ENCODE peak calls at places on chromosomes 3 and 15, in four cellular contexts. One of them, this sample, is unnamed.

GRCh38 chr3:107241217-107241616 is 136.0 kb upstream of the CCDC54 start:
- DNase-seq in GM23248: peak
- DNase-seq in GM23338: peak
- DNase-seq in OCI-LY7: peak
- DNase-seq in this sample: peak

GRCh38 chr3:55507808-55508207 is 20.7 kb upstream of the WNT5A start:
- DNase-seq in GM23338: no peak
- DNase-seq in GM23248: no peak
- DNase-seq in OCI-LY7: no peak
- DNase-seq in this sample: no peak

GRCh38 chr3:23183114-23183513 is 20.0 kb upstream of the UBE2E2 start:
- DNase-seq in GM23338: no peak
- DNase-seq in OCI-LY7: no peak
- DNase-seq in GM23248: no peak
- DNase-seq in this sample: no peak

GRCh38 chr15:65901336-65901735 is 32.0 kb downstream of the RAB11A start:
- DNase-seq in GM23248: no peak
- DNase-seq in OCI-LY7: no peak
- DNase-seq in GM23338: no peak
- DNase-seq in this sample: no peak

GRCh38 chr15:99016680-99017321 is 9.2 kb upstream of the PGPEP1L start:
- DNase-seq in GM23248: peak
- DNase-seq in GM23338: peak
- DNase-seq in OCI-LY7: no peak
- DNase-seq in this sample: no peak

GRCh38 chr15:40320931-40321371 is 2.5 kb upstream of the INAFM2 start:
- DNase-seq in GM23248: peak
- DNase-seq in GM23338: peak
- DNase-seq in OCI-LY7: peak
- DNase-seq in this sample: peak

GRCh38 chr3:179688847-179689246 is 36.0 kb downstream of the USP13 start:
- DNase-seq in OCI-LY7: no peak
- DNase-seq in GM23338: no peak
- DNase-seq in GM23248: peak
- DNase-seq in this sample: no peak

GRCh38 chr3:150945226-150945625 is 27.3 kb downstream of the CLRN1 start:
- DNase-seq in OCI-LY7: no peak
- DNase-seq in GM23248: peak
- DNase-seq in GM23338: no peak
- DNase-seq in this sample: no peak

GRCh38 chr3:55487376-55488241 is 503 bp upstream of the WNT5A start:
- DNase-seq in OCI-LY7: peak
- DNase-seq in GM23338: peak
- DNase-seq in GM23248: peak
- DNase-seq in this sample: peak

GRCh38 chr3:122055215-122055614 is at the start of gene CD86:
- DNase-seq in GM23338: no peak
- DNase-seq in OCI-LY7: peak
- DNase-seq in GM23248: peak
- DNase-seq in this sample: no peak

GRCh38 chr3:66625464-66626216 is 124.8 kb upstream of the LRIG1 start:
- DNase-seq in GM23338: no peak
- DNase-seq in GM23248: no peak
- DNase-seq in OCI-LY7: no peak
- DNase-seq in this sample: no peak

GRCh38 chr15:33116218-33116617 is 78.3 kb downstream of the FMN1 start:
- DNase-seq in OCI-LY7: no peak
- DNase-seq in GM23338: no peak
- DNase-seq in GM23248: peak
- DNase-seq in this sample: no peak

GRCh38 chr3:69065318-69065964 is 13.3 kb upstream of the TMF1 start:
- DNase-seq in GM23248: no peak
- DNase-seq in GM23338: no peak
- DNase-seq in OCI-LY7: no peak
- DNase-seq in this sample: no peak

GRCh38 chr3:112654979-112655378 is 14.0 kb upstream of the CCDC80 start:
- DNase-seq in GM23248: peak
- DNase-seq in GM23338: peak
- DNase-seq in OCI-LY7: no peak
- DNase-seq in this sample: peak

GRCh38 chr15:57323806-57324589 is 52.3 kb upstream of the CGNL1 start:
- DNase-seq in GM23338: peak
- DNase-seq in OCI-LY7: peak
- DNase-seq in GM23248: no peak
- DNase-seq in this sample: peak

GRCh38 chr3:190644035-190644434 is 130.2 kb downstream of the IL1RAP start:
- DNase-seq in GM23248: no peak
- DNase-seq in OCI-LY7: no peak
- DNase-seq in GM23338: no peak
- DNase-seq in this sample: no peak

GRCh38 chr3:190646996-190647395 is 133.1 kb downstream of the IL1RAP start:
- DNase-seq in GM23248: no peak
- DNase-seq in OCI-LY7: no peak
- DNase-seq in GM23338: no peak
- DNase-seq in this sample: no peak

GRCh38 chr3:190641564-190641963 is 127.7 kb downstream of the IL1RAP start:
- DNase-seq in GM23248: no peak
- DNase-seq in OCI-LY7: no peak
- DNase-seq in GM23338: no peak
- DNase-seq in this sample: no peak

GRCh38 chr3:190644766-190645165 is 130.9 kb downstream of the IL1RAP start:
- DNase-seq in OCI-LY7: no peak
- DNase-seq in GM23338: no peak
- DNase-seq in GM23248: peak
- DNase-seq in this sample: no peak

DNA sequence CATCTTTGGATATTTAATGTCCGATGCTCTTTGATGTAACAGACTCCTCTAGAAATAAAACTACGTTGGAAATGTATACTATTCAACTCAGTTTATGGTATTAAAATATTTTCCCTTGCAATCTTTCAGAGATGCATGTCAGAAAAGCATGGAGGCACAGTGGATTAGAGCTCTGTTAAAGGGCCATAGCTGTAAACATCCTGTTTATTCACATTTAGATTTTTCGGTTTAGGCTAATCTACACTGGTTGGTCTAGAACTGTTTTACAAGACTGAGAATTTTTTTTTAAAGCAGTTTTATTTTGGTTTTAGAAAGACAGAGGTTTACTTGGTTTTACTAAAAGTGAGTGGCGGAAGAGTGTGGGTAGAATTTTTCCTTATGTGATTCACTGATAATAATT is 132.0 kb downstream of the IL1RAP start:
- DNase-seq in OCI-LY7: no peak
- DNase-seq in GM23338: peak
- DNase-seq in GM23248: no peak
- DNase-seq in this sample: no peak
- TF ChIP-seq EZH2phosphoT487 in OCI-LY7: no peak
- TF ChIP-seq EZH2phosphoT487 in GM23338: no peak
- TF ChIP-seq EZH2phosphoT487 in GM23248: no peak
- TF ChIP-seq EZH2phosphoT487 in this sample: no peak

DNA sequence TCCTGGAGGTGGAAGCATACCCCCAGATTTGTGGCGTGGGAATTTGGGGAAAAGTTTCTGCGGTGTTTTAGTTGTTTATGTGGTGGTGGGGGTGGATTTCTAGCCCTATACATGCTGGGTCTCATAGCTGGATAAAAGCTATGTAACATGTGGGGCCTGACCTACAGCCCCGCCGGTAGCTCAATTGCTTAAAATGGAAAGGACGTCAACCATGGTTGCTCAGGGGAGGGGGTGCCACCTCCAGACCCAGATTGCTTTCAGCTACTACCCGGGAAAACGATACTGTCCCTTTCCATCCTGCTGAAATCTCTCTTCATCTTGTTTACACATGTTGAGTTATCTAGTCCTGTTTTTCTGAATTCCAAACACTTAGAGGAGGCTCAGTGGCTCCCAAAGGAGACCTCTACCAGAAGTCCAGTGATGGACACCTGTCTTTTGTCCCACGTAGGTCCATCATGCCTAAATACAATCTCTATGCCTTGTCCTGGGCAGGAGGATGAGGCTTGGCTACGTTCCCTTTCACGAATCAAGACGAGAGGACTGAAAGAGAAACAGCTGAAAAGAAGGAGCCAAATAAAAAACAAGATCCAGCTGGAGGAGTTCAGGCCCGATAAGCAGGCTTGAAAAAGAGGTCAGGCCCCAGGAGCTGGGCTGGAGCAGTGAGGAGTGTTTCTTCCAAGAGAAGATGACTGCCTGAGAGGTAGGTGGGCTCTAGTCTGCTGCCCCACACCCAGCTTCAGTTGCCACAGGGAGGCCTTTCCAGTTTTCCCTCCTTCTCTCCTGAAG is 72.1 kb upstream of the TPRG1 start:
- DNase-seq in OCI-LY7: no peak
- DNase-seq in GM23338: no peak
- DNase-seq in GM23248: peak
- DNase-seq in this sample: no peak
- TF ChIP-seq EZH2phosphoT487 in OCI-LY7: no peak
- TF ChIP-seq EZH2phosphoT487 in GM23338: no peak
- TF ChIP-seq EZH2phosphoT487 in GM23248: no peak
- TF ChIP-seq EZH2phosphoT487 in this sample: no peak

DNA sequence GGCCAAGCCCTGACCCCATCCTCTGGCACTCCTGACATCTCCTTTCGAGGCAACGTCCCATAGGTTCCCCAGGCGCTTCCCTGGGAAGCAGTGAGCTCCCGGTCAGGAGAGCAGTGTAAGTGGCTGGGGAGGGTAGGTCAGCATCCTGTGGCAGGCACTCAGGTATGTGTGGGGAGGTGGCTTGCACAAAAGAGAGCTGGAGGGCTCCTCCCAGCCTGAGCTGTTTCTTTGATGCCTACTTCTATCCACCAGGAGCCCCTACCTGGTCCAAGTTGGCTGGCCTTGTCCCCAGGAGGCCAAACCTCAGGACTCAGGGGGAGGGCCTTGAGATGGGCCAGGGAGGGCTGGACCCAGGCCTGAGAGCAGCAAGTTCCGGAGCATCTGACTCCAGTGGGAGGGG is 31.7 kb upstream of the LINGO1 start:
- DNase-seq in GM23338: peak
- DNase-seq in OCI-LY7: no peak
- DNase-seq in GM23248: no peak
- DNase-seq in this sample: no peak
- TF ChIP-seq EZH2phosphoT487 in GM23338: no peak
- TF ChIP-seq EZH2phosphoT487 in OCI-LY7: no peak
- TF ChIP-seq EZH2phosphoT487 in GM23248: no peak
- TF ChIP-seq EZH2phosphoT487 in this sample: no peak

DNA sequence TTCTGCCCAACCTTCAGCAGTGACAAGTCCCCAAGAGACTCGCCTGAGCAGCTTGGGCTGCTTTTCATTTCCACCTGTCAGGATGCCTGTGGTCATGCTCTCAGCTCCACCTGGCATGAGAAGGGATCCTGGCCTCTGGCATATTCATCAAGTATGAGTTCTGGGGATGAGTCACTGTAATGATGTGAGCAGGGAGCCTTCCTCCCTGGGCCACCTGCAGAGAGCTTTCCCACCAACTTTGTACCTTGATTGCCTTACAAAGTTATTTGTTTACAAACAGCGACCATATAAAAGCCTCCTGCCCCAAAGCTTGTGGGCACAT is 3.5 kb downstream of the MYD88 start:
- DNase-seq in OCI-LY7: no peak
- DNase-seq in GM23338: no peak
- DNase-seq in GM23248: no peak
- DNase-seq in this sample: no peak
- TF ChIP-seq EZH2phosphoT487 in OCI-LY7: no peak
- TF ChIP-seq EZH2phosphoT487 in GM23338: no peak
- TF ChIP-seq EZH2phosphoT487 in GM23248: no peak
- TF ChIP-seq EZH2phosphoT487 in this sample: no peak

GRCh38 chr3:115513411-115513800 is 109.9 kb upstream of the GAP43 start:
- DNase-seq in GM23338: peak
- DNase-seq in GM23248: no peak
- DNase-seq in OCI-LY7: no peak
- DNase-seq in this sample: no peak

GRCh38 chr3:115523467-115523866 is 99.8 kb upstream of the GAP43 start:
- DNase-seq in GM23248: no peak
- DNase-seq in OCI-LY7: no peak
- DNase-seq in GM23338: peak
- DNase-seq in this sample: no peak

GRCh38 chr3:115512565-115513410 is 110.5 kb upstream of the GAP43 start:
- DNase-seq in OCI-LY7: no peak
- DNase-seq in GM23248: peak
- DNase-seq in GM23338: peak
- DNase-seq in this sample: no peak

GRCh38 chr3:115517457-115518050 is 105.8 kb upstream of the GAP43 start:
- DNase-seq in GM23338: no peak
- DNase-seq in GM23248: no peak
- DNase-seq in OCI-LY7: no peak
- DNase-seq in this sample: no peak

GRCh38 chr3:115518100-115518852 is 105.0 kb upstream of the GAP43 start:
- DNase-seq in OCI-LY7: no peak
- DNase-seq in GM23248: peak
- DNase-seq in GM23338: peak
- DNase-seq in this sample: no peak
- TF ChIP-seq EZH2phosphoT487 in OCI-LY7: no peak
- TF ChIP-seq EZH2phosphoT487 in GM23248: no peak
- TF ChIP-seq EZH2phosphoT487 in GM23338: no peak
- TF ChIP-seq EZH2phosphoT487 in this sample: no peak

DNA sequence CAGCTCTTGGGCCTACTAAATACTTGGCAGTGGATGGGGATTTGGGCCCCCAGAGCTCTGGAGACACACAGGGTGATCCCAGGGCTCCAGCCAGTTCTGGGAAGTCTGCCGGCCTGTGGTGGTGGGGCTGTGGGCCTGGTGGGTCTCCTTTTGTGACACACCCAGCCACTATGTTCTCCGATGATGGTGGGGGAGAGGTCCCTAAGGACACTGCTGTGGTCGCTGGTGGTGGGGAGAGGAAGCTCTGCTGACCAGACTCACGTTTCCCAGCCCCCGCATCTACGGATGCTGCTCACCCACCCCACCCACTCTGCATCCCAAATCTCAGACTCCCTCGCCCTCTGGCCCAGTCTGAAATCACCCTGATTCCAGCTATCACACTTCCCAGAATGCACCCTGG is 396 bp downstream of the PLA2G4D start:
- DNase-seq in GM23338: no peak
- DNase-seq in OCI-LY7: no peak
- DNase-seq in GM23248: no peak
- DNase-seq in this sample: no peak
- TF ChIP-seq EZH2phosphoT487 in GM23338: no peak
- TF ChIP-seq EZH2phosphoT487 in OCI-LY7: no peak
- TF ChIP-seq EZH2phosphoT487 in GM23248: no peak
- TF ChIP-seq EZH2phosphoT487 in this sample: no peak

DNA sequence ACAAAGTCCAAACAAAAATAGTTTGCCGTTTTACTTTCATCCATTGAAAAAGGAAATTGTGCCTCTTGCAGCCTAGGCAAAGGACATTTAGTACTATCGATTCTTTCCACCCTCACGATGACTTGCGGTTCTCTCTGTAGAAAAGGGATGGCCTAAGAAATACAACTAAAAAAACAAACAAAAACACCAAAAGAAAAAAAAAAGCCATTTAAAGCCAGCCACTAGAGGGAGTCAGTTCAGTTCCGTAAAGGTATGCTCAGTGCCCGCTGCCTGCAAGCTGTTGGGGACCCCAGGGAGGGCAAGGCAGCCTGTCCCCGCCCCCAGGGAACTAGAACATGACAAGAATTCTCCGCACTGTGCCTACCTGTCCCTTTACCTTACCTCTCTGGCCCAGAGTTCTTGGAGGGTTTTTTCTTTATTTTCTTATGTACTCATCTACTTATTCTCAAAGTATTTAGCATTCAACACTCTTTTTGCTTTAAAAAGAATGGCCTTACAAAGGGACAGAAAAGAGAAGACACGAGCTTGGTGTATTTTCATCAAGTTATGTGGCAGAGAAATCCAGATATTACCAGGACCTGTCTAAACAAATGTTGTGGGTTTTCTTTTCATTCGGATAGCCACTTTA is 29.9 kb upstream of the NR2E3 start:
- DNase-seq in GM23248: peak
- DNase-seq in GM23338: peak
- DNase-seq in OCI-LY7: peak
- DNase-seq in this sample: peak
- TF ChIP-seq EZH2phosphoT487 in GM23248: no peak
- TF ChIP-seq EZH2phosphoT487 in GM23338: no peak
- TF ChIP-seq EZH2phosphoT487 in OCI-LY7: no peak
- TF ChIP-seq EZH2phosphoT487 in this sample: no peak